ENCODE peak calls at places on chromosomes 4 and X, in nine cellular contexts. O, U, F, D, I, M, L, H and Z are unnamed samples. For H3K4me1, the result is how much of the 10 kb centered on the place peaks cover.

GRCh38 chr4:4390521-4391240 is 3.8 kb downstream of the NSG1 start:
- DNase-seq in O (no peak), U (no peak), F (no peak), D (no peak), I (no peak), M (no peak), L (no peak), H (no peak), Z (no peak)

GRCh38 chr4:153234923-153235322 is 30.7 kb downstream of the TRIM2 start:
- DNase-seq in O (peak), U (no peak), F (no peak), D (peak), I (no peak), M (no peak), L (no peak), H (peak), Z (no peak)

GRCh38 chr4:174763454-174764104 is 65.5 kb downstream of the GLRA3 start:
- DNase-seq in O (no peak), U (no peak), F (no peak), D (no peak), I (no peak), M (no peak), L (no peak), H (no peak), Z (no peak)

GRCh38 chr4:104519588-104519987 is 24.9 kb upstream of the CXXC4 start:
- DNase-seq in O (no peak), U (no peak), F (no peak), D (no peak), I (no peak), M (no peak), L (no peak), H (no peak), Z (no peak)

GRCh38 chr4:1193206-1194027 is 21.0 kb upstream of the SPON2 start:
- DNase-seq in O (no peak), U (no peak), F (no peak), D (peak), I (no peak), M (peak), L (no peak), H (no peak), Z (no peak)

GRCh38 chr4:47830263-47831025 is 7.4 kb downstream of the CORIN start:
- DNase-seq in O (no peak), U (no peak), F (no peak), D (no peak), I (no peak), M (no peak), L (no peak), H (no peak), Z (no peak)

GRCh38 chr4:133379681-133380438 is 230.8 kb downstream of the PCDH10 start:
- DNase-seq in O (no peak), U (no peak), F (no peak), D (no peak), I (no peak), M (no peak), L (no peak), H (no peak), Z (no peak)

GRCh38 chr4:101337688-101338087 is 9.6 kb downstream of the PPP3CA start:
- DNase-seq in O (no peak), U (no peak), F (no peak), D (peak), I (no peak), M (no peak), L (no peak), H (peak), Z (no peak)

GRCh38 chr4:7021930-7022658 is 21.1 kb upstream of the TADA2B start:
- DNase-seq in O (no peak), U (no peak), F (no peak), D (peak), I (no peak), M (no peak), L (no peak), H (peak), Z (no peak)

GRCh38 chr4:120517966-120518365 is 404.6 kb downstream of the PRDM5 start:
- DNase-seq in O (peak), U (peak), F (no peak), D (peak), I (peak), M (peak), L (no peak), H (peak), Z (peak)

GRCh38 chr4:16896871-16897270 is 1.6 kb downstream of the LDB2 start:
- DNase-seq in O (no peak), U (peak), F (no peak), D (peak), I (no peak), M (no peak), L (no peak), H (no peak), Z (no peak)
- H3K27ac ChIP-seq in O (no peak), U (peak), F (no peak), D (peak), I (peak), M (no peak), L (no peak), H (no peak), Z (no peak)

GRCh38 chrX:24158881-24159280 is 9.4 kb downstream of the ZFX start:
- DNase-seq in O (no peak), U (no peak), F (no peak), D (no peak), I (no peak), M (no peak), L (no peak), H (no peak), Z (no peak)
- H3K4me1 ChIP-seq in O (under half), U (under half), F (under half), D (under half), I (under half), M (under half), L (under half), H (under half), Z (under half)

GRCh38 chrX:107940095-107940494 is 42.1 kb downstream of the TEX13B start:
- DNase-seq in O (no peak), U (no peak), F (no peak), D (no peak), I (no peak), M (no peak), L (no peak), H (no peak), Z (no peak)
- H3K27ac ChIP-seq in O (no peak), U (no peak), F (no peak), D (no peak), I (no peak), M (no peak), L (no peak), H (no peak), Z (no peak)

DNA sequence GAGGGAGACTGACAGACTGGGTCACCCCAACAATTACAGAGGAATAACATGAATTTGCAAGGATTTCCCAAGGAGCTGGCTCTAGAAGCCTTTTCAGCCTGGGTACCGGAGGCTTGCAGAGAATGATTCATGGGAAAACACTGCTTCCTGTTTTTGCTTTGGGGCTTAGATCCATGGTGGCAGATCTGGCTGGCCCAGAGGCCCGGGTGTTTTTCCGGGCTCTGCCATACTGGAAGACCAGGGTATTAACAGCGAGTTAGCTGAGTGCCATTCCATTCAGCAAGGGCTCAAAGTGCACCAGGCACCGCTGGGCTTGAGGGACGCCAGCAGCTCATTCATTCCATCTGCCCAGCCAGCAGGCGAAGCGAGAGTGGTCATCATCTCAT is 1.3 kb downstream of the WDR1 start:
- DNase-seq in O (no peak), U (no peak), F (no peak), D (peak), I (peak), M (no peak), L (no peak), H (peak), Z (no peak)
- H3K4me1 ChIP-seq in O (under half), U (under half), F (under half), D (under half), I (half or more), M (half or more), L (under half), H (under half), Z (under half)

GRCh38 chr4:82789377-82789776 is 9.2 kb downstream of the SCD5 start:
- DNase-seq in O (no peak), U (peak), F (no peak), D (no peak), I (no peak), M (no peak), L (no peak), H (no peak), Z (no peak)

GRCh38 chr4:82785248-82786003 is 13.2 kb downstream of the SCD5 start:
- DNase-seq in O (peak), U (peak), F (peak), D (peak), I (no peak), M (no peak), L (no peak), H (peak), Z (peak)

GRCh38 chr4:82786004-82786400 is 12.6 kb downstream of the SCD5 start:
- DNase-seq in O (no peak), U (peak), F (peak), D (peak), I (no peak), M (no peak), L (no peak), H (no peak), Z (peak)

GRCh38 chr4:82786794-82787193 is 11.8 kb downstream of the SCD5 start:
- DNase-seq in O (no peak), U (no peak), F (peak), D (no peak), I (no peak), M (no peak), L (no peak), H (no peak), Z (no peak)

GRCh38 chr4:82787342-82787741 is 11.3 kb downstream of the SCD5 start:
- DNase-seq in O (no peak), U (no peak), F (no peak), D (peak), I (no peak), M (no peak), L (no peak), H (peak), Z (no peak)
- H3K27ac ChIP-seq in O (no peak), U (no peak), F (no peak), D (no peak), I (no peak), M (no peak), L (no peak), H (peak), Z (peak)

DNA sequence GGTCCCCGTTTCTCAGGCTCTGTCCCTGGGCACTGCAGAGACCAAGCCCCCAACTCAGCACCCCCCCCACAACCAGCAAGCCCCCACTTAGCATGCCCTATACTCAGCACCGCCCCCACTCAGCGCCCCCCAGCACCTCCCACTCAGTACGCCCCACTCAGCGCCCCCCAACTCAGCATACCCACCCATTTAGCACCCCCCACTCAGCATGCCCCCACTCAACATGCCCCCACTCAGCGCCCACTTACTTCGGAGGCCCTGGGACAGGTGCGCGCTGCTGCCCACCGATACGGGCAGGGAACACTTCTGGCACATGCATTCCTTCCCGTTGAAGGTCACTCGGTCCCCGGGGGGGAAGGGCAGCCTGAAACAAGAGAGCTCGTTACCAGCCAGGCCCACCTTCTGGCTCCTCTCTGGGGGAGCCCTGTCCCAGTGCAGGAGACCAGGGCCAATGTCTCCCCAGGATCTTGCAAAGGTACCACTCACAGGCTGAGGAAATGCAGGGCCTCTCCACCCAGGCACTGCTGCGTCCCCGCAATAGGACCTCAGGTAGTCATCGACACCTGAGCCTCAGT is 70.6 kb downstream of the ABLIM2 start:
- DNase-seq in O (no peak), U (no peak), F (no peak), D (no peak), I (no peak), M (no peak), L (no peak), H (no peak), Z (no peak)
- H3K4me1 ChIP-seq in O (under half), U (under half), F (under half), D (under half), I (under half), M (under half), L (under half), H (under half), Z (under half)